ENCODE peak calls at places on chromosomes 11 and 22, in seven cellular contexts. One of them, this sample, is unnamed.

GRCh38 chr11:12403122-12403994 is 26.0 kb downstream of the PARVA start:
- DNase-seq in A549: no peak
- DNase-seq in tibial artery: no peak
- DNase-seq in OCI-LY7: no peak
- DNase-seq in fibroblast of pulmonary artery: peak
- DNase-seq in psoas muscle: no peak
- DNase-seq in fibroblast of villous mesenchyme: no peak
- DNase-seq in this sample: no peak

GRCh38 chr11:21268036-21268435 is 598.6 kb downstream of the NELL1 start:
- DNase-seq in A549: no peak
- DNase-seq in tibial artery: no peak
- DNase-seq in OCI-LY7: no peak
- DNase-seq in fibroblast of pulmonary artery: no peak
- DNase-seq in psoas muscle: no peak
- DNase-seq in fibroblast of villous mesenchyme: no peak
- DNase-seq in this sample: no peak

GRCh38 chr11:16853266-16853665 is 114.8 kb downstream of the C11orf58 start:
- DNase-seq in A549: no peak
- DNase-seq in tibial artery: no peak
- DNase-seq in OCI-LY7: no peak
- DNase-seq in fibroblast of pulmonary artery: no peak
- DNase-seq in psoas muscle: no peak
- DNase-seq in fibroblast of villous mesenchyme: no peak
- DNase-seq in this sample: no peak

GRCh38 chr22:25402160-25402500 is 162.3 kb upstream of the GRK3 start:
- DNase-seq in A549: no peak
- DNase-seq in tibial artery: no peak
- DNase-seq in OCI-LY7: peak
- DNase-seq in fibroblast of pulmonary artery: no peak
- DNase-seq in psoas muscle: no peak
- DNase-seq in fibroblast of villous mesenchyme: no peak
- DNase-seq in this sample: no peak

GRCh38 chr11:129636926-129637325 is 178.7 kb upstream of the TMEM45B start:
- DNase-seq in A549: no peak
- DNase-seq in tibial artery: no peak
- DNase-seq in OCI-LY7: no peak
- DNase-seq in fibroblast of pulmonary artery: no peak
- DNase-seq in psoas muscle: no peak
- DNase-seq in fibroblast of villous mesenchyme: no peak
- DNase-seq in this sample: no peak

GRCh38 chr11:115869131-115869530 is 364.9 kb upstream of the CADM1 start:
- DNase-seq in A549: no peak
- DNase-seq in tibial artery: no peak
- DNase-seq in OCI-LY7: no peak
- DNase-seq in fibroblast of pulmonary artery: no peak
- DNase-seq in psoas muscle: no peak
- DNase-seq in fibroblast of villous mesenchyme: no peak
- DNase-seq in this sample: no peak

GRCh38 chr11:131231317-131231716 is 139.1 kb upstream of the NTM start:
- DNase-seq in A549: no peak
- DNase-seq in tibial artery: no peak
- DNase-seq in OCI-LY7: no peak
- DNase-seq in fibroblast of pulmonary artery: no peak
- DNase-seq in psoas muscle: no peak
- DNase-seq in fibroblast of villous mesenchyme: no peak
- DNase-seq in this sample: no peak

GRCh38 chr11:111977141-111978027 is 40.2 kb downstream of the DIXDC1 start:
- DNase-seq in A549: no peak
- DNase-seq in tibial artery: peak
- DNase-seq in OCI-LY7: no peak
- DNase-seq in fibroblast of pulmonary artery: peak
- DNase-seq in psoas muscle: peak
- DNase-seq in fibroblast of villous mesenchyme: no peak
- DNase-seq in this sample: no peak

GRCh38 chr22:36328635-36329216 is 59.0 kb downstream of the MYH9 start:
- DNase-seq in A549: peak
- DNase-seq in tibial artery: peak
- DNase-seq in OCI-LY7: peak
- DNase-seq in fibroblast of pulmonary artery: peak
- DNase-seq in psoas muscle: peak
- DNase-seq in fibroblast of villous mesenchyme: peak
- DNase-seq in this sample: peak

GRCh38 chr11:128285313-128285712 is 302.0 kb downstream of the ETS1 start:
- DNase-seq in A549: no peak
- DNase-seq in tibial artery: no peak
- DNase-seq in OCI-LY7: no peak
- DNase-seq in fibroblast of pulmonary artery: no peak
- DNase-seq in psoas muscle: no peak
- DNase-seq in fibroblast of villous mesenchyme: no peak
- DNase-seq in this sample: no peak

GRCh38 chr11:17740649-17741235 is 6.2 kb downstream of the KCNC1 start:
- DNase-seq in A549: no peak
- DNase-seq in tibial artery: peak
- DNase-seq in OCI-LY7: no peak
- DNase-seq in fibroblast of pulmonary artery: no peak
- DNase-seq in psoas muscle: no peak
- DNase-seq in fibroblast of villous mesenchyme: no peak
- DNase-seq in this sample: no peak

GRCh38 chr22:36341640-36342041 is 46.1 kb downstream of the MYH9 start:
- DNase-seq in A549: no peak
- DNase-seq in tibial artery: no peak
- DNase-seq in OCI-LY7: no peak
- DNase-seq in fibroblast of pulmonary artery: no peak
- DNase-seq in psoas muscle: no peak
- DNase-seq in fibroblast of villous mesenchyme: no peak
- DNase-seq in this sample: no peak

GRCh38 chr22:26134654-26135330 is 34.5 kb upstream of the SEZ6L start:
- DNase-seq in A549: peak
- DNase-seq in tibial artery: no peak
- DNase-seq in OCI-LY7: peak
- DNase-seq in fibroblast of pulmonary artery: no peak
- DNase-seq in psoas muscle: no peak
- DNase-seq in fibroblast of villous mesenchyme: no peak
- DNase-seq in this sample: no peak

GRCh38 chr11:64100345-64100744 is 64.6 kb downstream of the FLRT1 start:
- DNase-seq in A549: no peak
- DNase-seq in tibial artery: no peak
- DNase-seq in OCI-LY7: peak
- DNase-seq in fibroblast of pulmonary artery: no peak
- DNase-seq in psoas muscle: no peak
- DNase-seq in fibroblast of villous mesenchyme: no peak
- DNase-seq in this sample: no peak
- TF ChIP-seq CTCF in A549: no peak
- TF ChIP-seq CTCF in tibial artery: no peak
- TF ChIP-seq CTCF in OCI-LY7: peak
- TF ChIP-seq CTCF in fibroblast of pulmonary artery: peak
- TF ChIP-seq CTCF in psoas muscle: no peak
- TF ChIP-seq CTCF in fibroblast of villous mesenchyme: peak
- TF ChIP-seq CTCF in this sample: no peak

GRCh38 chr11:101444164-101444563 is 139.6 kb downstream of the TRPC6 start:
- DNase-seq in A549: no peak
- DNase-seq in tibial artery: no peak
- DNase-seq in OCI-LY7: no peak
- DNase-seq in fibroblast of pulmonary artery: no peak
- DNase-seq in psoas muscle: no peak
- DNase-seq in fibroblast of villous mesenchyme: no peak
- DNase-seq in this sample: no peak
- H3K4me3 ChIP-seq in A549: no peak
- H3K4me3 ChIP-seq in tibial artery: no peak
- H3K4me3 ChIP-seq in OCI-LY7: no peak
- H3K4me3 ChIP-seq in fibroblast of pulmonary artery: no peak
- H3K4me3 ChIP-seq in psoas muscle: no peak
- H3K4me3 ChIP-seq in fibroblast of villous mesenchyme: no peak
- H3K4me3 ChIP-seq in this sample: no peak

GRCh38 chr22:38080847-38081635 is 2.9 kb downstream of the SLC16A8 start:
- DNase-seq in A549: no peak
- DNase-seq in tibial artery: no peak
- DNase-seq in OCI-LY7: no peak
- DNase-seq in fibroblast of pulmonary artery: peak
- DNase-seq in psoas muscle: no peak
- DNase-seq in fibroblast of villous mesenchyme: no peak
- DNase-seq in this sample: no peak
- TF ChIP-seq CTCF in A549: no peak
- TF ChIP-seq CTCF in tibial artery: no peak
- TF ChIP-seq CTCF in OCI-LY7: no peak
- TF ChIP-seq CTCF in fibroblast of pulmonary artery: no peak
- TF ChIP-seq CTCF in psoas muscle: no peak
- TF ChIP-seq CTCF in fibroblast of villous mesenchyme: no peak
- TF ChIP-seq CTCF in this sample: no peak

GRCh38 chr11:59556115-59556882 is 45.0 kb downstream of the OR4D9 start:
- DNase-seq in A549: peak
- DNase-seq in tibial artery: peak
- DNase-seq in OCI-LY7: peak
- DNase-seq in fibroblast of pulmonary artery: peak
- DNase-seq in psoas muscle: peak
- DNase-seq in fibroblast of villous mesenchyme: peak
- DNase-seq in this sample: no peak
- H3K4me3 ChIP-seq in A549: peak
- H3K4me3 ChIP-seq in tibial artery: peak
- H3K4me3 ChIP-seq in OCI-LY7: peak
- H3K4me3 ChIP-seq in fibroblast of pulmonary artery: peak
- H3K4me3 ChIP-seq in psoas muscle: peak
- H3K4me3 ChIP-seq in fibroblast of villous mesenchyme: peak
- H3K4me3 ChIP-seq in this sample: peak

DNA sequence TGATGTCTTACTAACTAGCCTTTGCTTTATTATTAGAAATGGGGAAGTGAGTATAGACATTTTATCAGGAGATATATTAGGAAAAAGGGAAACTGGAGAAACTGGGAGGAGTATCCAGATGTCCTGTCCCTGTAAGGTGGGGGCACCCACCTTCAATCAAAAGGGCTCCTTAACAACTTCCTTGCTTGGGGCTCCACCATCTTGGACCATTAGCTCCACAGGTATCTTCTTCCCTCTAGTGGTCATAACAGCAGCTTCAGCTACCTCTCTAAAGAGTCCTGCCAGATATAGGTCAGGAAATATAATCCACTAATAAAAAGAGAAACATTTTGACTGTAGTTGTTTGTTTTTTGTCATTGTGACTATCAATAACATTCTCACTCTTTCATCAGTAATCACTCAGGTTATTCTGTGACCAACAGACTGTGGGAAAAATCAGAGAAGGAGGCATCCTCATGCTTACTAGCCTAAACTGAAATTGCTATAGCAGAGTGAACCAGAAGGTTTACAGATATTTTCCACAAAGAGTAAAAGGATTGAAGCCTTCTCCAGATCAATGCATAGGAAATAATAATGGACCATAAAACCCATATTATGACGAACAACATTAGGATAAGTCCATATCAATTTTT is 10.4 kb downstream of the OR51B4 start:
- DNase-seq in A549: peak
- DNase-seq in tibial artery: no peak
- DNase-seq in OCI-LY7: peak
- DNase-seq in fibroblast of pulmonary artery: peak
- DNase-seq in psoas muscle: no peak
- DNase-seq in fibroblast of villous mesenchyme: peak
- DNase-seq in this sample: no peak
- TF ChIP-seq CTCF in A549: peak
- TF ChIP-seq CTCF in tibial artery: peak
- TF ChIP-seq CTCF in OCI-LY7: peak
- TF ChIP-seq CTCF in fibroblast of pulmonary artery: peak
- TF ChIP-seq CTCF in psoas muscle: no peak
- TF ChIP-seq CTCF in fibroblast of villous mesenchyme: peak
- TF ChIP-seq CTCF in this sample: peak

DNA sequence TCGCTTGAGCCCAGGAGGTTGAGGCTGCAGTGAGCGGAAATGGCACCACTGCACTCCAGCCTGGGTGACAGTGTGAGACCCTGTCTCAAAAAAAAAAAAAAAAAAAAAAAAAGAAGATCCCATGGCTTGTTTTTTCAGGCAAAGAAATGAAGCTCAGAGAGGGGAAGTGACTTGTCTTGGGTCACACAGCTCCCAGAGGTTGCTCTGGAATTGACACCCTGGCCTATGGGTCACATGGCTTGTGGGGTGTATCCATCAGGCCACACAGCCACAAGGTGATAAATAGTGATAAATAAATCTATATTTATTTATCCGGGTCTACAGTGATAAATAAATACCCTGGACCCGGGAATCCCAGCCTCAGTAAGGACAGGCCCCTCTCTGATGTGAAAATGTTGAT is 2.2 kb upstream of the EMID1 start:
- DNase-seq in A549: no peak
- DNase-seq in tibial artery: no peak
- DNase-seq in OCI-LY7: no peak
- DNase-seq in fibroblast of pulmonary artery: no peak
- DNase-seq in psoas muscle: no peak
- DNase-seq in fibroblast of villous mesenchyme: no peak
- DNase-seq in this sample: no peak
- H3K4me3 ChIP-seq in A549: no peak
- H3K4me3 ChIP-seq in tibial artery: no peak
- H3K4me3 ChIP-seq in OCI-LY7: no peak
- H3K4me3 ChIP-seq in fibroblast of pulmonary artery: no peak
- H3K4me3 ChIP-seq in psoas muscle: no peak
- H3K4me3 ChIP-seq in fibroblast of villous mesenchyme: no peak
- H3K4me3 ChIP-seq in this sample: no peak

DNA sequence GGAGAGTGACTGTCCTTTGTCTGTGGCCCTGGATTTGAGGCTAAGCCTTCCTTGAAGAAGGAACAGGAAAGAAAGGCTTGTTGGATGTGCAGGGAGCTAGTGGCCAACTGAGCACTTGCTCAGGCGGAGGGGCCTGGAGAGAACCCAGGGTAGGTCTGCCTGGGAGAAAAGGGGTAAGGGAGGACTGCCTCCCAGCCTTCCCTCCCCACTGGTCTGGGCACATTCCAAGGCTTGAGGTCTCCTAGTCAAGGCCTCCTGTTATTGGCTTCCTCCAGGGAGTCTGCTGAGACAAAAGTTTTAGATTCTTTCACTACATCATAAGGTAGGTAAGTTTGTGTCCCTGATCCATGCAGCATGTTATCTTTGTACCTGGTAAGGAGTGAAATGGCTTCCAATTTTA is 15.2 kb downstream of the KCNQ1OT1 start:
- DNase-seq in A549: no peak
- DNase-seq in tibial artery: peak
- DNase-seq in OCI-LY7: no peak
- DNase-seq in fibroblast of pulmonary artery: no peak
- DNase-seq in psoas muscle: no peak
- DNase-seq in fibroblast of villous mesenchyme: no peak
- DNase-seq in this sample: no peak
- TF ChIP-seq CTCF in A549: no peak
- TF ChIP-seq CTCF in tibial artery: no peak
- TF ChIP-seq CTCF in OCI-LY7: no peak
- TF ChIP-seq CTCF in fibroblast of pulmonary artery: no peak
- TF ChIP-seq CTCF in psoas muscle: no peak
- TF ChIP-seq CTCF in fibroblast of villous mesenchyme: no peak
- TF ChIP-seq CTCF in this sample: no peak